ENCODE peak calls at places on chromosomes 2 and 18, in six cellular contexts. One of them, this sample, is unnamed.

GRCh38 chr2:8677646-8678592 is 3.9 kb upstream of the ID2 start:
- DNase-seq in AG09319: no peak
- DNase-seq in stimulated activated CD4-positive, alpha-beta T cell treated with anti-CD3 and anti-CD28 coated beads, Interleukin-4, amount 100 ng/mL, for 48 hours: no peak
- DNase-seq in NCI-H1694 treated with DMSO at 0.1 percent for 48 hours: peak
- DNase-seq in GM20000: peak
- DNase-seq in KBM-7: peak
- DNase-seq in this sample: peak

GRCh38 chr2:134774786-134775641 is 56.2 kb upstream of the TMEM163 start:
- DNase-seq in GM20000: no peak
- DNase-seq in AG09319: no peak
- DNase-seq in stimulated activated CD4-positive, alpha-beta T cell treated with anti-CD3 and anti-CD28 coated beads, Interleukin-4, amount 100 ng/mL, for 48 hours: no peak
- DNase-seq in KBM-7: peak
- DNase-seq in NCI-H1694 treated with DMSO at 0.1 percent for 48 hours: no peak
- DNase-seq in this sample: no peak

GRCh38 chr2:18662689-18663088 is 73.3 kb upstream of the NT5C1B start:
- DNase-seq in KBM-7: no peak
- DNase-seq in NCI-H1694 treated with DMSO at 0.1 percent for 48 hours: no peak
- DNase-seq in GM20000: no peak
- DNase-seq in AG09319: no peak
- DNase-seq in stimulated activated CD4-positive, alpha-beta T cell treated with anti-CD3 and anti-CD28 coated beads, Interleukin-4, amount 100 ng/mL, for 48 hours: no peak
- DNase-seq in this sample: no peak

GRCh38 chr2:238231251-238231793 is 8.5 kb downstream of the HES6 start:
- DNase-seq in stimulated activated CD4-positive, alpha-beta T cell treated with anti-CD3 and anti-CD28 coated beads, Interleukin-4, amount 100 ng/mL, for 48 hours: peak
- DNase-seq in GM20000: peak
- DNase-seq in NCI-H1694 treated with DMSO at 0.1 percent for 48 hours: no peak
- DNase-seq in AG09319: no peak
- DNase-seq in KBM-7: no peak
- DNase-seq in this sample: peak

GRCh38 chr2:227366861-227367800 is 12.0 kb downstream of the TM4SF20 start:
- DNase-seq in GM20000: no peak
- DNase-seq in NCI-H1694 treated with DMSO at 0.1 percent for 48 hours: no peak
- DNase-seq in KBM-7: no peak
- DNase-seq in AG09319: peak
- DNase-seq in stimulated activated CD4-positive, alpha-beta T cell treated with anti-CD3 and anti-CD28 coated beads, Interleukin-4, amount 100 ng/mL, for 48 hours: no peak
- DNase-seq in this sample: no peak

GRCh38 chr2:15799432-15799827 is 140.9 kb upstream of the MYCN start:
- DNase-seq in stimulated activated CD4-positive, alpha-beta T cell treated with anti-CD3 and anti-CD28 coated beads, Interleukin-4, amount 100 ng/mL, for 48 hours: no peak
- DNase-seq in NCI-H1694 treated with DMSO at 0.1 percent for 48 hours: no peak
- DNase-seq in KBM-7: no peak
- DNase-seq in GM20000: no peak
- DNase-seq in AG09319: no peak
- DNase-seq in this sample: no peak

GRCh38 chr2:112542974-112543760 is 902 bp downstream of the POLR1B start:
- DNase-seq in NCI-H1694 treated with DMSO at 0.1 percent for 48 hours: no peak
- DNase-seq in KBM-7: peak
- DNase-seq in GM20000: peak
- DNase-seq in AG09319: no peak
- DNase-seq in stimulated activated CD4-positive, alpha-beta T cell treated with anti-CD3 and anti-CD28 coated beads, Interleukin-4, amount 100 ng/mL, for 48 hours: no peak
- DNase-seq in this sample: no peak

GRCh38 chr2:45004569-45005181 is 4.6 kb downstream of the SIX2 start:
- DNase-seq in AG09319: no peak
- DNase-seq in KBM-7: no peak
- DNase-seq in NCI-H1694 treated with DMSO at 0.1 percent for 48 hours: no peak
- DNase-seq in GM20000: no peak
- DNase-seq in stimulated activated CD4-positive, alpha-beta T cell treated with anti-CD3 and anti-CD28 coated beads, Interleukin-4, amount 100 ng/mL, for 48 hours: no peak
- DNase-seq in this sample: no peak

GRCh38 chr2:10537522-10538195 is 89.5 kb upstream of the ODC1 start:
- DNase-seq in AG09319: no peak
- DNase-seq in GM20000: no peak
- DNase-seq in NCI-H1694 treated with DMSO at 0.1 percent for 48 hours: no peak
- DNase-seq in KBM-7: peak
- DNase-seq in stimulated activated CD4-positive, alpha-beta T cell treated with anti-CD3 and anti-CD28 coated beads, Interleukin-4, amount 100 ng/mL, for 48 hours: no peak
- DNase-seq in this sample: no peak

GRCh38 chr2:226799211-226799975 is at the start of gene IRS1:
- DNase-seq in GM20000: peak
- DNase-seq in stimulated activated CD4-positive, alpha-beta T cell treated with anti-CD3 and anti-CD28 coated beads, Interleukin-4, amount 100 ng/mL, for 48 hours: peak
- DNase-seq in NCI-H1694 treated with DMSO at 0.1 percent for 48 hours: peak
- DNase-seq in AG09319: peak
- DNase-seq in KBM-7: peak
- DNase-seq in this sample: peak

GRCh38 chr18:9849407-9849961 is 36.3 kb upstream of the TXNDC2 start:
- DNase-seq in NCI-H1694 treated with DMSO at 0.1 percent for 48 hours: no peak
- DNase-seq in AG09319: no peak
- DNase-seq in stimulated activated CD4-positive, alpha-beta T cell treated with anti-CD3 and anti-CD28 coated beads, Interleukin-4, amount 100 ng/mL, for 48 hours: no peak
- DNase-seq in KBM-7: peak
- DNase-seq in GM20000: no peak
- DNase-seq in this sample: no peak

GRCh38 chr18:42328931-42329330 is 373.9 kb downstream of the PIK3C3 start:
- DNase-seq in stimulated activated CD4-positive, alpha-beta T cell treated with anti-CD3 and anti-CD28 coated beads, Interleukin-4, amount 100 ng/mL, for 48 hours: no peak
- DNase-seq in KBM-7: no peak
- DNase-seq in GM20000: no peak
- DNase-seq in AG09319: no peak
- DNase-seq in NCI-H1694 treated with DMSO at 0.1 percent for 48 hours: no peak
- DNase-seq in this sample: no peak

GRCh38 chr2:126864861-126865260 is 33.8 kb upstream of the TEX51 start:
- DNase-seq in stimulated activated CD4-positive, alpha-beta T cell treated with anti-CD3 and anti-CD28 coated beads, Interleukin-4, amount 100 ng/mL, for 48 hours: no peak
- DNase-seq in GM20000: no peak
- DNase-seq in KBM-7: peak
- DNase-seq in NCI-H1694 treated with DMSO at 0.1 percent for 48 hours: no peak
- DNase-seq in AG09319: no peak
- DNase-seq in this sample: no peak

GRCh38 chr2:162581931-162582330 is 238.0 kb downstream of the GCA start:
- DNase-seq in NCI-H1694 treated with DMSO at 0.1 percent for 48 hours: no peak
- DNase-seq in stimulated activated CD4-positive, alpha-beta T cell treated with anti-CD3 and anti-CD28 coated beads, Interleukin-4, amount 100 ng/mL, for 48 hours: no peak
- DNase-seq in KBM-7: no peak
- DNase-seq in AG09319: no peak
- DNase-seq in GM20000: no peak
- DNase-seq in this sample: no peak

GRCh38 chr2:214265991-214266489 is 144.8 kb upstream of the VWC2L start:
- DNase-seq in NCI-H1694 treated with DMSO at 0.1 percent for 48 hours: no peak
- DNase-seq in AG09319: no peak
- DNase-seq in KBM-7: no peak
- DNase-seq in GM20000: no peak
- DNase-seq in stimulated activated CD4-positive, alpha-beta T cell treated with anti-CD3 and anti-CD28 coated beads, Interleukin-4, amount 100 ng/mL, for 48 hours: no peak
- DNase-seq in this sample: no peak

GRCh38 chr18:80129672-80130367 is 20.8 kb downstream of the ADNP2 start:
- DNase-seq in NCI-H1694 treated with DMSO at 0.1 percent for 48 hours: no peak
- DNase-seq in stimulated activated CD4-positive, alpha-beta T cell treated with anti-CD3 and anti-CD28 coated beads, Interleukin-4, amount 100 ng/mL, for 48 hours: no peak
- DNase-seq in GM20000: no peak
- DNase-seq in KBM-7: no peak
- DNase-seq in AG09319: no peak
- DNase-seq in this sample: no peak

GRCh38 chr18:31101148-31102019 is 837 bp downstream of the DSC2 start:
- DNase-seq in KBM-7: peak
- DNase-seq in NCI-H1694 treated with DMSO at 0.1 percent for 48 hours: no peak
- DNase-seq in stimulated activated CD4-positive, alpha-beta T cell treated with anti-CD3 and anti-CD28 coated beads, Interleukin-4, amount 100 ng/mL, for 48 hours: no peak
- DNase-seq in GM20000: peak
- DNase-seq in AG09319: no peak
- DNase-seq in this sample: peak

GRCh38 chr2:69381337-69381737 is 5.7 kb downstream of the GFPT1 start:
- DNase-seq in AG09319: no peak
- DNase-seq in stimulated activated CD4-positive, alpha-beta T cell treated with anti-CD3 and anti-CD28 coated beads, Interleukin-4, amount 100 ng/mL, for 48 hours: no peak
- DNase-seq in NCI-H1694 treated with DMSO at 0.1 percent for 48 hours: no peak
- DNase-seq in GM20000: no peak
- DNase-seq in KBM-7: no peak
- DNase-seq in this sample: no peak

GRCh38 chr2:234412726-234413125 is 84.2 kb downstream of the ARL4C start:
- DNase-seq in NCI-H1694 treated with DMSO at 0.1 percent for 48 hours: no peak
- DNase-seq in stimulated activated CD4-positive, alpha-beta T cell treated with anti-CD3 and anti-CD28 coated beads, Interleukin-4, amount 100 ng/mL, for 48 hours: no peak
- DNase-seq in AG09319: peak
- DNase-seq in KBM-7: no peak
- DNase-seq in GM20000: no peak
- DNase-seq in this sample: no peak

GRCh38 chr18:68399721-68400120 is 315.2 kb downstream of the TMX3 start:
- DNase-seq in GM20000: no peak
- DNase-seq in stimulated activated CD4-positive, alpha-beta T cell treated with anti-CD3 and anti-CD28 coated beads, Interleukin-4, amount 100 ng/mL, for 48 hours: no peak
- DNase-seq in AG09319: no peak
- DNase-seq in NCI-H1694 treated with DMSO at 0.1 percent for 48 hours: no peak
- DNase-seq in KBM-7: no peak
- DNase-seq in this sample: no peak

GRCh38 chr2:46318579-46319460 is 21.6 kb downstream of the EPAS1 start:
- DNase-seq in stimulated activated CD4-positive, alpha-beta T cell treated with anti-CD3 and anti-CD28 coated beads, Interleukin-4, amount 100 ng/mL, for 48 hours: no peak
- DNase-seq in GM20000: no peak
- DNase-seq in NCI-H1694 treated with DMSO at 0.1 percent for 48 hours: no peak
- DNase-seq in KBM-7: no peak
- DNase-seq in AG09319: no peak
- DNase-seq in this sample: no peak

GRCh38 chr2:97734061-97734912 is 20.9 kb downstream of the ZAP70 start:
- DNase-seq in KBM-7: no peak
- DNase-seq in GM20000: no peak
- DNase-seq in AG09319: no peak
- DNase-seq in NCI-H1694 treated with DMSO at 0.1 percent for 48 hours: no peak
- DNase-seq in stimulated activated CD4-positive, alpha-beta T cell treated with anti-CD3 and anti-CD28 coated beads, Interleukin-4, amount 100 ng/mL, for 48 hours: no peak
- DNase-seq in this sample: no peak

GRCh38 chr2:158204741-158205165 is 103.1 kb downstream of the UPP2 start:
- DNase-seq in KBM-7: no peak
- DNase-seq in stimulated activated CD4-positive, alpha-beta T cell treated with anti-CD3 and anti-CD28 coated beads, Interleukin-4, amount 100 ng/mL, for 48 hours: no peak
- DNase-seq in AG09319: no peak
- DNase-seq in GM20000: no peak
- DNase-seq in NCI-H1694 treated with DMSO at 0.1 percent for 48 hours: no peak
- DNase-seq in this sample: no peak

GRCh38 chr2:42922790-42923631 is 130.6 kb upstream of the HAAO start:
- DNase-seq in AG09319: peak
- DNase-seq in KBM-7: no peak
- DNase-seq in NCI-H1694 treated with DMSO at 0.1 percent for 48 hours: no peak
- DNase-seq in stimulated activated CD4-positive, alpha-beta T cell treated with anti-CD3 and anti-CD28 coated beads, Interleukin-4, amount 100 ng/mL, for 48 hours: no peak
- DNase-seq in GM20000: no peak
- DNase-seq in this sample: no peak

GRCh38 chr2:156826342-156826933 is 390.3 kb downstream of the GPD2 start:
- DNase-seq in GM20000: no peak
- DNase-seq in NCI-H1694 treated with DMSO at 0.1 percent for 48 hours: no peak
- DNase-seq in KBM-7: no peak
- DNase-seq in stimulated activated CD4-positive, alpha-beta T cell treated with anti-CD3 and anti-CD28 coated beads, Interleukin-4, amount 100 ng/mL, for 48 hours: no peak
- DNase-seq in AG09319: no peak
- DNase-seq in this sample: peak

GRCh38 chr2:28602751-28603639 is 107.1 kb downstream of the PLB1 start:
- DNase-seq in stimulated activated CD4-positive, alpha-beta T cell treated with anti-CD3 and anti-CD28 coated beads, Interleukin-4, amount 100 ng/mL, for 48 hours: no peak
- DNase-seq in GM20000: no peak
- DNase-seq in AG09319: no peak
- DNase-seq in KBM-7: peak
- DNase-seq in NCI-H1694 treated with DMSO at 0.1 percent for 48 hours: no peak
- DNase-seq in this sample: no peak

GRCh38 chr2:238895901-238896600 is 48.2 kb downstream of the TWIST2 start:
- DNase-seq in GM20000: no peak
- DNase-seq in KBM-7: no peak
- DNase-seq in stimulated activated CD4-positive, alpha-beta T cell treated with anti-CD3 and anti-CD28 coated beads, Interleukin-4, amount 100 ng/mL, for 48 hours: no peak
- DNase-seq in AG09319: peak
- DNase-seq in NCI-H1694 treated with DMSO at 0.1 percent for 48 hours: no peak
- DNase-seq in this sample: peak

GRCh38 chr2:23351388-23352141 is 33.4 kb upstream of the KLHL29 start:
- DNase-seq in stimulated activated CD4-positive, alpha-beta T cell treated with anti-CD3 and anti-CD28 coated beads, Interleukin-4, amount 100 ng/mL, for 48 hours: peak
- DNase-seq in KBM-7: peak
- DNase-seq in GM20000: peak
- DNase-seq in NCI-H1694 treated with DMSO at 0.1 percent for 48 hours: peak
- DNase-seq in AG09319: peak
- DNase-seq in this sample: peak

GRCh38 chr2:1170241-1170640 is 219.6 kb downstream of the SNTG2 start:
- DNase-seq in stimulated activated CD4-positive, alpha-beta T cell treated with anti-CD3 and anti-CD28 coated beads, Interleukin-4, amount 100 ng/mL, for 48 hours: no peak
- DNase-seq in GM20000: no peak
- DNase-seq in NCI-H1694 treated with DMSO at 0.1 percent for 48 hours: no peak
- DNase-seq in AG09319: no peak
- DNase-seq in KBM-7: no peak
- DNase-seq in this sample: no peak

GRCh38 chr2:15769235-15769634 is 171.1 kb upstream of the MYCN start:
- DNase-seq in NCI-H1694 treated with DMSO at 0.1 percent for 48 hours: no peak
- DNase-seq in AG09319: no peak
- DNase-seq in stimulated activated CD4-positive, alpha-beta T cell treated with anti-CD3 and anti-CD28 coated beads, Interleukin-4, amount 100 ng/mL, for 48 hours: no peak
- DNase-seq in KBM-7: no peak
- DNase-seq in GM20000: no peak
- DNase-seq in this sample: no peak

GRCh38 chr18:5585653-5586052 is 41.9 kb upstream of the EPB41L3 start:
- DNase-seq in AG09319: no peak
- DNase-seq in GM20000: no peak
- DNase-seq in stimulated activated CD4-positive, alpha-beta T cell treated with anti-CD3 and anti-CD28 coated beads, Interleukin-4, amount 100 ng/mL, for 48 hours: no peak
- DNase-seq in KBM-7: no peak
- DNase-seq in NCI-H1694 treated with DMSO at 0.1 percent for 48 hours: no peak
- DNase-seq in this sample: no peak

GRCh38 chr2:85597241-85597640 is 1.7 kb downstream of the RNF181 start:
- DNase-seq in NCI-H1694 treated with DMSO at 0.1 percent for 48 hours: no peak
- DNase-seq in AG09319: no peak
- DNase-seq in KBM-7: no peak
- DNase-seq in stimulated activated CD4-positive, alpha-beta T cell treated with anti-CD3 and anti-CD28 coated beads, Interleukin-4, amount 100 ng/mL, for 48 hours: no peak
- DNase-seq in GM20000: no peak
- DNase-seq in this sample: no peak

GRCh38 chr2:201901770-201902169 is 95.4 kb downstream of the CDK15 start:
- DNase-seq in GM20000: no peak
- DNase-seq in NCI-H1694 treated with DMSO at 0.1 percent for 48 hours: no peak
- DNase-seq in AG09319: no peak
- DNase-seq in stimulated activated CD4-positive, alpha-beta T cell treated with anti-CD3 and anti-CD28 coated beads, Interleukin-4, amount 100 ng/mL, for 48 hours: no peak
- DNase-seq in KBM-7: peak
- DNase-seq in this sample: no peak

GRCh38 chr2:43041661-43042360 is 184.6 kb downstream of the ZFP36L2 start:
- DNase-seq in stimulated activated CD4-positive, alpha-beta T cell treated with anti-CD3 and anti-CD28 coated beads, Interleukin-4, amount 100 ng/mL, for 48 hours: no peak
- DNase-seq in KBM-7: peak
- DNase-seq in NCI-H1694 treated with DMSO at 0.1 percent for 48 hours: no peak
- DNase-seq in GM20000: no peak
- DNase-seq in AG09319: peak
- DNase-seq in this sample: peak

GRCh38 chr2:145765889-145766288 is 1246.0 kb upstream of the ZEB2 start:
- DNase-seq in stimulated activated CD4-positive, alpha-beta T cell treated with anti-CD3 and anti-CD28 coated beads, Interleukin-4, amount 100 ng/mL, for 48 hours: no peak
- DNase-seq in NCI-H1694 treated with DMSO at 0.1 percent for 48 hours: no peak
- DNase-seq in GM20000: no peak
- DNase-seq in AG09319: no peak
- DNase-seq in KBM-7: no peak
- DNase-seq in this sample: no peak

GRCh38 chr18:48547456-48548403 is 8.9 kb downstream of the CTIF start:
- DNase-seq in stimulated activated CD4-positive, alpha-beta T cell treated with anti-CD3 and anti-CD28 coated beads, Interleukin-4, amount 100 ng/mL, for 48 hours: no peak
- DNase-seq in GM20000: no peak
- DNase-seq in NCI-H1694 treated with DMSO at 0.1 percent for 48 hours: no peak
- DNase-seq in AG09319: peak
- DNase-seq in KBM-7: no peak
- DNase-seq in this sample: no peak

This sample was measured in ovary.